ENCODE peak calls at places on chromosomes 13 and 19, in ten cellular contexts. One of them, this sample, is unnamed.
A peak's percentile ranks its signal among the peaks of the same experiment; 100 is the strongest.

GRCh38 chr13:59745395-59745788 is 418.3 kb downstream of the DIAPH3 start:
- DNase-seq in choroid plexus epithelial cell: peak; percentile 62
- DNase-seq in Peyer's patch: no peak
- DNase-seq in lower lobe of right lung: no peak
- DNase-seq in kidney epithelial cell: peak; percentile 16
- DNase-seq in omental fat pad: no peak
- DNase-seq in natural killer cell: no peak
- DNase-seq in left lung: no peak
- DNase-seq in cardiac fibroblast: peak; percentile 35
- DNase-seq in fibroblast of lung: peak; percentile 57
- DNase-seq in this sample: no peak

GRCh38 chr19:16024266-16025107 is 51.8 kb upstream of the TPM4 start:
- DNase-seq in left lung: no peak
- DNase-seq in Peyer's patch: no peak
- DNase-seq in natural killer cell: no peak
- DNase-seq in kidney epithelial cell: no peak
- DNase-seq in fibroblast of lung: no peak
- DNase-seq in omental fat pad: no peak
- DNase-seq in cardiac fibroblast: no peak
- DNase-seq in lower lobe of right lung: no peak
- DNase-seq in choroid plexus epithelial cell: no peak
- DNase-seq in this sample: no peak

GRCh38 chr13:75226755-75227435 is 255.1 kb downstream of the TBC1D4 start:
- DNase-seq in fibroblast of lung: peak; percentile 88
- DNase-seq in kidney epithelial cell: peak; percentile 85
- DNase-seq in cardiac fibroblast: peak; percentile 87
- DNase-seq in left lung: no peak
- DNase-seq in Peyer's patch: no peak
- DNase-seq in choroid plexus epithelial cell: peak; percentile 93
- DNase-seq in omental fat pad: no peak
- DNase-seq in natural killer cell: no peak
- DNase-seq in lower lobe of right lung: no peak
- DNase-seq in this sample: no peak

GRCh38 chr19:52991484-52991883 is 22.2 kb upstream of the ERVV-1 start:
- DNase-seq in omental fat pad: no peak
- DNase-seq in Peyer's patch: no peak
- DNase-seq in left lung: no peak
- DNase-seq in kidney epithelial cell: no peak
- DNase-seq in lower lobe of right lung: no peak
- DNase-seq in fibroblast of lung: peak; percentile 52
- DNase-seq in choroid plexus epithelial cell: peak; percentile 33
- DNase-seq in cardiac fibroblast: peak; percentile 46
- DNase-seq in natural killer cell: no peak
- DNase-seq in this sample: no peak

GRCh38 chr19:30498707-30499106 is 126.5 kb downstream of the ZNF536 start:
- DNase-seq in natural killer cell: no peak
- DNase-seq in omental fat pad: no peak
- DNase-seq in Peyer's patch: no peak
- DNase-seq in cardiac fibroblast: no peak
- DNase-seq in kidney epithelial cell: no peak
- DNase-seq in fibroblast of lung: no peak
- DNase-seq in left lung: no peak
- DNase-seq in choroid plexus epithelial cell: no peak
- DNase-seq in lower lobe of right lung: no peak
- DNase-seq in this sample: no peak

GRCh38 chr19:2478756-2479555 is 3.0 kb downstream of the GADD45B start:
- DNase-seq in left lung: peak; percentile 88
- DNase-seq in lower lobe of right lung: peak; percentile 88
- DNase-seq in fibroblast of lung: peak; percentile 87
- DNase-seq in Peyer's patch: peak; percentile 79
- DNase-seq in omental fat pad: peak; percentile 63
- DNase-seq in kidney epithelial cell: no peak
- DNase-seq in cardiac fibroblast: peak; percentile 90
- DNase-seq in choroid plexus epithelial cell: peak; percentile 86
- DNase-seq in natural killer cell: peak; percentile 66
- DNase-seq in this sample: no peak

GRCh38 chr19:46812898-46813569 is 24.6 kb upstream of the SLC1A5 start:
- DNase-seq in choroid plexus epithelial cell: no peak
- DNase-seq in omental fat pad: no peak
- DNase-seq in cardiac fibroblast: no peak
- DNase-seq in left lung: peak; percentile 55
- DNase-seq in fibroblast of lung: no peak
- DNase-seq in lower lobe of right lung: peak; percentile 71
- DNase-seq in Peyer's patch: no peak
- DNase-seq in kidney epithelial cell: no peak
- DNase-seq in natural killer cell: no peak
- DNase-seq in this sample: no peak

GRCh38 chr19:46202872-46203860 is 26.4 kb upstream of the IGFL1 start:
- DNase-seq in fibroblast of lung: no peak
- DNase-seq in choroid plexus epithelial cell: no peak
- DNase-seq in lower lobe of right lung: no peak
- DNase-seq in cardiac fibroblast: no peak
- DNase-seq in Peyer's patch: no peak
- DNase-seq in omental fat pad: no peak
- DNase-seq in left lung: no peak
- DNase-seq in natural killer cell: no peak
- DNase-seq in kidney epithelial cell: no peak
- DNase-seq in this sample: no peak

GRCh38 chr19:10155834-10156233 is 36.1 kb upstream of the EIF3G start:
- DNase-seq in cardiac fibroblast: peak; percentile 13
- DNase-seq in left lung: no peak
- DNase-seq in lower lobe of right lung: no peak
- DNase-seq in omental fat pad: no peak
- DNase-seq in Peyer's patch: no peak
- DNase-seq in choroid plexus epithelial cell: peak; percentile 10
- DNase-seq in natural killer cell: no peak
- DNase-seq in fibroblast of lung: peak; percentile 8
- DNase-seq in kidney epithelial cell: no peak
- DNase-seq in this sample: no peak

GRCh38 chr19:35117017-35117570 is 1.5 kb downstream of the FXYD3 start:
- DNase-seq in lower lobe of right lung: no peak
- DNase-seq in cardiac fibroblast: no peak
- DNase-seq in natural killer cell: no peak
- DNase-seq in left lung: no peak
- DNase-seq in fibroblast of lung: no peak
- DNase-seq in Peyer's patch: no peak
- DNase-seq in omental fat pad: no peak
- DNase-seq in choroid plexus epithelial cell: no peak
- DNase-seq in kidney epithelial cell: no peak
- DNase-seq in this sample: no peak

GRCh38 chr19:51632126-51632525 is 1.9 kb upstream of the SIGLEC5 start:
- DNase-seq in left lung: no peak
- DNase-seq in cardiac fibroblast: no peak
- DNase-seq in choroid plexus epithelial cell: no peak
- DNase-seq in omental fat pad: no peak
- DNase-seq in fibroblast of lung: no peak
- DNase-seq in natural killer cell: no peak
- DNase-seq in lower lobe of right lung: no peak
- DNase-seq in Peyer's patch: no peak
- DNase-seq in kidney epithelial cell: no peak
- DNase-seq in this sample: no peak

GRCh38 chr19:17829855-17830566 is 8.7 kb upstream of the INSL3 start:
- DNase-seq in natural killer cell: no peak
- DNase-seq in fibroblast of lung: peak; percentile 21
- DNase-seq in Peyer's patch: no peak
- DNase-seq in choroid plexus epithelial cell: peak; percentile 33
- DNase-seq in kidney epithelial cell: peak; percentile 51
- DNase-seq in left lung: no peak
- DNase-seq in cardiac fibroblast: peak; percentile 33
- DNase-seq in omental fat pad: no peak
- DNase-seq in lower lobe of right lung: no peak
- DNase-seq in this sample: peak; percentile 22

GRCh38 chr13:111080642-111081041 is 34.5 kb upstream of the ARHGEF7 start:
- DNase-seq in lower lobe of right lung: no peak
- DNase-seq in Peyer's patch: no peak
- DNase-seq in left lung: no peak
- DNase-seq in kidney epithelial cell: no peak
- DNase-seq in natural killer cell: no peak
- DNase-seq in fibroblast of lung: no peak
- DNase-seq in choroid plexus epithelial cell: no peak
- DNase-seq in omental fat pad: no peak
- DNase-seq in cardiac fibroblast: no peak
- DNase-seq in this sample: no peak

GRCh38 chr13:111079375-111079774 is 35.7 kb upstream of the ARHGEF7 start:
- DNase-seq in Peyer's patch: no peak
- DNase-seq in omental fat pad: no peak
- DNase-seq in cardiac fibroblast: no peak
- DNase-seq in choroid plexus epithelial cell: no peak
- DNase-seq in left lung: no peak
- DNase-seq in lower lobe of right lung: no peak
- DNase-seq in kidney epithelial cell: no peak
- DNase-seq in fibroblast of lung: no peak
- DNase-seq in natural killer cell: no peak
- DNase-seq in this sample: no peak

GRCh38 chr13:111074826-111075225 is 40.3 kb upstream of the ARHGEF7 start:
- DNase-seq in omental fat pad: no peak
- DNase-seq in Peyer's patch: no peak
- DNase-seq in fibroblast of lung: no peak
- DNase-seq in left lung: no peak
- DNase-seq in cardiac fibroblast: no peak
- DNase-seq in natural killer cell: no peak
- DNase-seq in choroid plexus epithelial cell: peak; percentile 6
- DNase-seq in lower lobe of right lung: no peak
- DNase-seq in kidney epithelial cell: no peak
- DNase-seq in this sample: no peak

GRCh38 chr13:111082240-111082639 is 32.9 kb upstream of the ARHGEF7 start:
- DNase-seq in natural killer cell: no peak
- DNase-seq in fibroblast of lung: no peak
- DNase-seq in kidney epithelial cell: no peak
- DNase-seq in lower lobe of right lung: no peak
- DNase-seq in left lung: no peak
- DNase-seq in cardiac fibroblast: no peak
- DNase-seq in choroid plexus epithelial cell: no peak
- DNase-seq in Peyer's patch: no peak
- DNase-seq in omental fat pad: no peak
- DNase-seq in this sample: no peak

GRCh38 chr13:111076156-111077013 is 38.7 kb upstream of the ARHGEF7 start:
- DNase-seq in Peyer's patch: no peak
- DNase-seq in fibroblast of lung: no peak
- DNase-seq in natural killer cell: no peak
- DNase-seq in omental fat pad: no peak
- DNase-seq in cardiac fibroblast: no peak
- DNase-seq in kidney epithelial cell: no peak
- DNase-seq in lower lobe of right lung: no peak
- DNase-seq in choroid plexus epithelial cell: no peak
- DNase-seq in left lung: no peak
- DNase-seq in this sample: no peak
- TF ChIP-seq CTCF in Peyer's patch: no peak
- TF ChIP-seq CTCF in fibroblast of lung: no peak
- TF ChIP-seq CTCF in natural killer cell: no peak
- TF ChIP-seq CTCF in omental fat pad: no peak
- TF ChIP-seq CTCF in cardiac fibroblast: no peak
- TF ChIP-seq CTCF in kidney epithelial cell: peak; percentile 13
- TF ChIP-seq CTCF in lower lobe of right lung: no peak
- TF ChIP-seq CTCF in choroid plexus epithelial cell: no peak
- TF ChIP-seq CTCF in left lung: no peak
- TF ChIP-seq CTCF in this sample: peak; percentile 29

GRCh38 chr13:94716016-94716415 is 3.7 kb upstream of the SOX21 start:
- DNase-seq in lower lobe of right lung: no peak
- DNase-seq in fibroblast of lung: no peak
- DNase-seq in Peyer's patch: no peak
- DNase-seq in kidney epithelial cell: no peak
- DNase-seq in choroid plexus epithelial cell: peak; percentile 28
- DNase-seq in natural killer cell: no peak
- DNase-seq in omental fat pad: no peak
- DNase-seq in left lung: no peak
- DNase-seq in cardiac fibroblast: peak; percentile 19
- DNase-seq in this sample: no peak
- TF ChIP-seq CTCF in lower lobe of right lung: no peak
- TF ChIP-seq CTCF in fibroblast of lung: peak; percentile 4
- TF ChIP-seq CTCF in Peyer's patch: no peak
- TF ChIP-seq CTCF in kidney epithelial cell: no peak
- TF ChIP-seq CTCF in choroid plexus epithelial cell: peak; percentile 43
- TF ChIP-seq CTCF in natural killer cell: no peak
- TF ChIP-seq CTCF in omental fat pad: no peak
- TF ChIP-seq CTCF in left lung: no peak
- TF ChIP-seq CTCF in cardiac fibroblast: peak; percentile 28
- TF ChIP-seq CTCF in this sample: peak; percentile 42

DNA sequence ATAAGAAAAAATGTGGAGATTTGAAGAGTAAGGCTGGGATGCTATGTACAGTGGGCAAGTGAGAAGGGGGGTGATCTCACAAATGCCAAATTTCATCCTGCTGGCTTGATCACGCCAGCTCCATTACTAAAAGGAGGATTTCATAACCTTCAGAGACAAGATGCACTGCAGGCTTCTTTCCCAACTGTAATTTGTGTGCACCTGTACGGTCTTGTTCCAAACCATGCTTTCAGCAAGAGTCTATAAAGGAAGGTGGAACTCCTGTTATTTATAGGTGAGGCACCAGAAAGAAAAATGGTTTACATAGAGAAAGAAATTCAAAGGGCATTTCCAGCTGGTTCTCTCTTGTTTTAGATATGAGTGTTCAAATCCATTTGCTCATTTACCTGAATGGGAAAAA is 13.3 kb downstream of the EFNB2 start:
- DNase-seq in kidney epithelial cell: no peak
- DNase-seq in fibroblast of lung: no peak
- DNase-seq in left lung: no peak
- DNase-seq in lower lobe of right lung: no peak
- DNase-seq in omental fat pad: no peak
- DNase-seq in cardiac fibroblast: no peak
- DNase-seq in natural killer cell: no peak
- DNase-seq in choroid plexus epithelial cell: no peak
- DNase-seq in Peyer's patch: no peak
- DNase-seq in this sample: no peak
- TF ChIP-seq CTCF in kidney epithelial cell: no peak
- TF ChIP-seq CTCF in fibroblast of lung: no peak
- TF ChIP-seq CTCF in left lung: no peak
- TF ChIP-seq CTCF in lower lobe of right lung: no peak
- TF ChIP-seq CTCF in omental fat pad: no peak
- TF ChIP-seq CTCF in cardiac fibroblast: no peak
- TF ChIP-seq CTCF in natural killer cell: no peak
- TF ChIP-seq CTCF in choroid plexus epithelial cell: no peak
- TF ChIP-seq CTCF in Peyer's patch: no peak
- TF ChIP-seq CTCF in this sample: no peak

DNA sequence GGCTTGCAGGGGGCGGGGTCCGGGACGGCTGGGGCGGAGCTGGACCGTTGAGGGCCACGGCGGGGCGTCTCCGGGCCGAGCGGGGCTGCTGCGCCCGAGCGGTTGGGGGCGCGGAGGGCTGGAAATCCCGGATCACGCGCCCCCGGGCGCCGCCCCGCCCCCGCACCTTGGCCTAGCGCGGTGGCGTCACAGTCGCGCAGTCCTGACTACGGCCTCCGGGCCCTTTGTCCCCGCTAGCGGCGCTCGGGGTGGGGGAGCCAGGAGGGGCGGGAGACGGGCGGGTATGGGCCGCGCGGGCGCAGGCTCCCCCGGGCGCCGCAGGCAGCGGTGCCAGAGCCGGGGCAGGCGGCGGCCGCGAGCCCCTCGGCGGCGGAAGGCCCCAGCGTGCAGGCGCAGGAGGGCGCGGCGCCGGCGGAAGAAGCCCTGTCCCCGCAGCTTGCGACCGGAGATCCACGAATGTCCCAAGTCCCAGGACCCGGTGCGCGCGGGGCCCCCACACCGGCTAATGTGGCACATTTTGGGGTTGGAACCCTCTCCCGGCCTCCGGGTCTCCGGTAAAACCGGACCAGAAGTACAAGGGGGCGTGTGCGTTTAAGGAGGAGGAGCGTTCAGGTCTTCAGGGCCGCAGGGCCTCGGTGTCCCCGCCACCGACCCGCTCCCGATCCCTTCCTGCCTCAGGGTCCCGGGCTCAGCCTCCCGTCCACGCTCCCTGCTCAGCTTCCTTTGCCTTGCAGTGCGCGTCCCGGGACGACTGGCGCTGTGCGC is 840 bp downstream of the GPX4 start:
- DNase-seq in Peyer's patch: peak; percentile 73
- DNase-seq in kidney epithelial cell: no peak
- DNase-seq in natural killer cell: peak; percentile 83
- DNase-seq in fibroblast of lung: peak; percentile 70
- DNase-seq in choroid plexus epithelial cell: peak; percentile 75
- DNase-seq in omental fat pad: no peak
- DNase-seq in cardiac fibroblast: peak; percentile 80
- DNase-seq in lower lobe of right lung: peak; percentile 88
- DNase-seq in left lung: peak; percentile 84
- DNase-seq in this sample: peak; percentile 74
- TF ChIP-seq CTCF in Peyer's patch: no peak
- TF ChIP-seq CTCF in kidney epithelial cell: no peak
- TF ChIP-seq CTCF in natural killer cell: no peak
- TF ChIP-seq CTCF in fibroblast of lung: no peak
- TF ChIP-seq CTCF in choroid plexus epithelial cell: no peak
- TF ChIP-seq CTCF in omental fat pad: no peak
- TF ChIP-seq CTCF in cardiac fibroblast: no peak
- TF ChIP-seq CTCF in lower lobe of right lung: no peak
- TF ChIP-seq CTCF in left lung: no peak
- TF ChIP-seq CTCF in this sample: peak; percentile 14

This sample was measured in progenitor cell of endocrine pancreas.